ENCODE peak calls at places on chromosomes 7 and 10, in nine cellular contexts. X is AG04450; W is aorta; V is HFF-Myc; B is CD8-positive, alpha-beta memory T cell; F is CD4-positive, alpha-beta memory T cell; G is HL-60; I is fibroblast of lung; A is fibroblast of mammary gland. H is an unnamed sample.

GRCh38 chr10:127881262-127881661 is 11.5 kb downstream of the CLRN3 start:
- DNase-seq in A (no peak), X (no peak), G (no peak), V (no peak), F (no peak), I (no peak), B (no peak), W (no peak), H (no peak)

GRCh38 chr7:143205560-143206293 is 16.1 kb upstream of the TAS2R40 start:
- DNase-seq in X (no peak), F (peak), W (no peak), I (no peak), V (no peak), A (no peak), B (no peak), G (peak), H (peak)

GRCh38 chr7:70539196-70539595 is 592.7 kb upstream of the GALNT17 start:
- DNase-seq in W (no peak), B (no peak), X (no peak), V (no peak), G (no peak), F (no peak), I (no peak), A (no peak), H (no peak)

GRCh38 chr7:2567663-2568238 is 9.0 kb downstream of the IQCE start:
- DNase-seq in V (no peak), W (peak), I (peak), X (no peak), G (no peak), A (peak), B (no peak), F (no peak), H (peak)

GRCh38 chr7:139777304-139777890 is 401 bp downstream of the HIPK2 start:
- DNase-seq in F (peak), G (peak), V (no peak), B (peak), W (peak), A (no peak), I (no peak), X (no peak), H (no peak)

GRCh38 chr7:50664461-50664922 is 99.3 kb upstream of the DDC start:
- DNase-seq in I (peak), B (peak), G (no peak), A (peak), F (no peak), V (no peak), W (peak), X (no peak), H (peak)

GRCh38 chr10:116195039-116195438 is 78.0 kb downstream of the GFRA1 start:
- DNase-seq in A (no peak), I (no peak), W (no peak), V (no peak), X (no peak), B (no peak), F (no peak), G (no peak), H (no peak)

GRCh38 chr10:95526066-95526465 is 35.1 kb downstream of the SORBS1 start:
- DNase-seq in A (no peak), I (no peak), W (no peak), G (no peak), F (no peak), B (no peak), V (no peak), X (no peak), H (no peak)

GRCh38 chr7:55526770-55527169 is 45.5 kb downstream of the VOPP1 start:
- DNase-seq in F (no peak), X (no peak), B (no peak), I (no peak), W (no peak), V (no peak), G (peak), A (no peak), H (no peak)

GRCh38 chr7:29035044-29035740 is 77.1 kb upstream of the TRIL start:
- DNase-seq in G (no peak), A (peak), W (no peak), B (no peak), I (peak), V (no peak), X (no peak), F (no peak), H (peak)

GRCh38 chr7:27245124-27245797 is 2.7 kb downstream of the EVX1 start:
- DNase-seq in I (no peak), B (no peak), W (no peak), V (no peak), G (no peak), F (no peak), A (no peak), X (no peak), H (no peak)

GRCh38 chr7:41911792-41912191 is 208.9 kb upstream of the INHBA start:
- DNase-seq in G (no peak), W (no peak), A (peak), X (no peak), V (no peak), B (no peak), F (no peak), I (peak), H (peak)

GRCh38 chr7:41999736-42000283 is 237.2 kb downstream of the GLI3 start:
- DNase-seq in G (no peak), W (no peak), I (no peak), X (no peak), A (no peak), B (no peak), V (no peak), F (no peak), H (no peak)

GRCh38 chr10:28530751-28531150 is 2.2 kb upstream of the WAC start:
- DNase-seq in B (no peak), G (no peak), F (no peak), W (no peak), X (no peak), V (no peak), I (no peak), A (peak), H (no peak)

GRCh38 chr10:6019796-6020195 is 42.4 kb downstream of the IL2RA start:
- DNase-seq in B (no peak), A (no peak), I (no peak), F (no peak), G (no peak), W (no peak), V (no peak), X (no peak), H (no peak)

GRCh38 chr7:159004411-159004810 is 140.3 kb downstream of the VIPR2 start:
- DNase-seq in G (no peak), X (no peak), I (no peak), A (no peak), W (no peak), B (no peak), F (no peak), V (no peak), H (no peak)

GRCh38 chr7:32905175-32905662 is 13.7 kb upstream of the KBTBD2 start:
- DNase-seq in I (peak), F (peak), X (no peak), B (peak), W (no peak), G (no peak), V (peak), A (peak), H (peak)
- H3K4me3 ChIP-seq in I (peak), F (no peak), X (peak), B (peak), W (no peak), G (no peak), V (peak), A (peak), H (peak)

DNA sequence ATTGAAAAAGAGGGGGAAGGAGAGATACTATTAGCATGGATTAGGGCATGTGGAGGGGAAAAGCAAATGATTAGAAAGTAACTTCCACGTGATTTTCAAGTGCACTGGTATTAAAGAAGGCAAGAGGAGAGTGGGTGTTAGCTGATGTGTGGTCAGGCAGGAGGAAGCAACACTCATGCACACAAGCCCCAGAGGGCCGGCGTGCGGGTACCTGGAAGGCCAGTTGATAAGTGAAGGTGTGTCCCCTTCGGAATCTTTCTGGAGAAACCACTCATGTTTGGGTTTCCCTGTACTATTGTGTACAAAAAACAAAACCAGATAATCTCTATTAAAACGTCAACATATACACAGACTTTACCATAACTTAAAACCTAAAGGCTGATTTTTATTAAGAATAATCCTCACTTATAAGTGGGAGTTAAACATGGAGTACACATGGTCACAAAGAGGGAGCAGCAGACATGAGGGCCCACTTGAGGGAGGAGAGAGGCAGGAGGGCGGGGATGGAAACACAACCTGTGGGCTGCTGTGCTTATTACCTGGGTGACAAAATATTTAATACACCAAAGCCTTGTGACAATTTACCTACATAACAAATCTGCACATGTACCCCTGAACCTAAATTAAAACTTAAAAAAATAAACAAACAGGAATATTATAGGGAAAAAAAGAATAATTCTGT is 98.9 kb downstream of the SVIL start:
- DNase-seq in X (no peak), W (no peak), I (no peak), F (no peak), G (no peak), A (no peak), V (no peak), B (no peak), H (no peak)
- H3K4me3 ChIP-seq in X (peak), W (no peak), I (peak), F (no peak), G (no peak), A (no peak), V (no peak), B (no peak), H (peak)

GRCh38 chr10:72274213-72274729 is 547 bp downstream of the DDIT4 start:
- DNase-seq in X (no peak), B (no peak), V (no peak), W (peak), A (no peak), I (no peak), G (no peak), F (no peak), H (no peak)

GRCh38 chr10:72276421-72277339 is 3.0 kb downstream of the DDIT4 start:
- DNase-seq in A (peak), X (no peak), I (peak), G (no peak), W (no peak), B (no peak), V (no peak), F (no peak), H (peak)

GRCh38 chr10:72276013-72276387 is 2.3 kb downstream of the DDIT4 start:
- DNase-seq in I (peak), A (peak), V (no peak), W (no peak), G (no peak), B (no peak), X (no peak), F (peak), H (peak)

GRCh38 chr10:72274730-72275350 is 1.1 kb downstream of the DDIT4 start:
- DNase-seq in F (peak), I (peak), W (peak), A (peak), B (peak), V (no peak), G (peak), X (no peak), H (peak)

DNA sequence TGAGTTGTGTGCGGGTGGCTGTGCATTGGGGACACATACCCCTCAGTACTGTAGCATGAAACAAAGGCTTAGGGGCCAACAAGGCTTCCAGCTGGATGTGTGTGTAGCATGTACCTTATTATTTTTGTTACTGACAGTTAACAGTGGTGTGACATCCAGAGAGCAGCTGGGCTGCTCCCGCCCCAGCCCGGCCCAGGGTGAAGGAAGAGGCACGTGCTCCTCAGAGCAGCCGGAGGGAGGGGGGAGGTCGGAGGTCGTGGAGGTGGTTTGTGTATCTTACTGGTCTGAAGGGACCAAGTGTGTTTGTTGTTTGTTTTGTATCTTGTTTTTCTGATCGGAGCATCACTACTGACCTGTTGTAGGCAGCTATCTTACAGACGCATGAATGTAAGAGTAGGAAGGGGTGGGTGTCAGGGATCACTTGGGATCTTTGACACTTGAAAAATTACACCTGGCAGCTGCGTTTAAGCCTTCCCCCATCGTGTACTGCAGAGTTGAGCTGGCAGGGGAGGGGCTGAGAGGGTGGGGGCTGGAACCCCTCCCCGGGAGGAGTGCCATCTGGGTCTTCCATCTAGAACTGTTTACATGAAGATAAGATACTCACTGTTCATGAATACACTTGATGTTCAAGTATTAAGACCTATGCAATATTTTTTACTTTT is 1.8 kb downstream of the DDIT4 start:
- DNase-seq in B (no peak), F (no peak), V (no peak), A (peak), X (no peak), G (no peak), I (peak), W (no peak), H (peak)
- H3K4me3 ChIP-seq in B (peak), F (peak), V (peak), A (peak), X (peak), G (peak), I (peak), W (no peak), H (peak)

GRCh38 chr7:122438492-122438891 is 133.9 kb upstream of the FEZF1 start:
- DNase-seq in B (no peak), G (no peak), W (no peak), X (no peak), A (no peak), F (no peak), V (no peak), I (no peak), H (no peak)

GRCh38 chr7:122433765-122434164 is 129.2 kb upstream of the FEZF1 start:
- DNase-seq in W (no peak), B (no peak), F (no peak), X (no peak), G (no peak), V (no peak), A (no peak), I (no peak), H (no peak)

GRCh38 chr7:122442929-122443328 is 138.4 kb upstream of the FEZF1 start:
- DNase-seq in X (no peak), F (no peak), V (no peak), I (no peak), W (no peak), A (no peak), G (no peak), B (no peak), H (no peak)

DNA sequence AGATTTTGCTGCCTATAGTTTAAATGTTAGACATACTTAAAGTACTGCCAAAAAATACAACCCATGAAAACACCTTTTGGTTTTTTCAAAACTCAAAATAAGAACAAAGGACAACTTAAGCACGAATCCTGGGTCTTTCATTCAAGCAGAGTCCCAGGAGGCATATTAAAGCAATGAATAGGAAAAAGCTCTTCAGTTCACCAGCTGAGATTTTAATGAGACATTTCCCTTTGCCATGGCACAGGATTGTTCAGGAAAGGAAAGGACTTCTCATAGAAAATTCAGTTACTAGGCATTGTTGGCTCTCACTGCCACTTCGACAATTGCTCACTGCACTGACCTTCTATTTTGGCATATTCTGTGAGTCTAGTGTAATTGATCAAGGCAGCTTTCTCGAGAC is 133.5 kb upstream of the FEZF1 start:
- DNase-seq in F (no peak), W (no peak), B (no peak), X (no peak), A (no peak), V (no peak), I (no peak), G (no peak), H (no peak)
- H3K4me3 ChIP-seq in F (no peak), W (no peak), B (no peak), X (no peak), A (no peak), V (no peak), I (no peak), G (no peak), H (no peak)

GRCh38 chr7:100627238-100627549 is 14.2 kb downstream of the TFR2 start:
- DNase-seq in W (no peak), F (no peak), I (no peak), X (no peak), G (no peak), V (no peak), B (no peak), A (no peak), H (no peak)
- H3K4me3 ChIP-seq in W (no peak), F (no peak), I (no peak), X (no peak), G (peak), V (peak), B (peak), A (no peak), H (no peak)

GRCh38 chr7:82226191-82226590 is 217.4 kb downstream of the CACNA2D1 start:
- DNase-seq in B (no peak), F (no peak), V (no peak), I (no peak), X (no peak), W (no peak), G (no peak), A (no peak), H (no peak)

GRCh38 chr7:82223580-82223979 is 220.0 kb downstream of the CACNA2D1 start:
- DNase-seq in W (no peak), B (no peak), G (no peak), I (no peak), V (no peak), X (no peak), F (no peak), A (no peak), H (no peak)

GRCh38 chr7:82230826-82231581 is 212.6 kb downstream of the CACNA2D1 start:
- DNase-seq in W (no peak), F (no peak), A (no peak), B (no peak), X (no peak), I (no peak), V (no peak), G (no peak), H (no peak)

GRCh38 chr7:82234457-82235049 is 209.0 kb downstream of the CACNA2D1 start:
- DNase-seq in X (peak), W (no peak), I (peak), G (no peak), B (no peak), V (peak), A (peak), F (no peak), H (peak)

DNA sequence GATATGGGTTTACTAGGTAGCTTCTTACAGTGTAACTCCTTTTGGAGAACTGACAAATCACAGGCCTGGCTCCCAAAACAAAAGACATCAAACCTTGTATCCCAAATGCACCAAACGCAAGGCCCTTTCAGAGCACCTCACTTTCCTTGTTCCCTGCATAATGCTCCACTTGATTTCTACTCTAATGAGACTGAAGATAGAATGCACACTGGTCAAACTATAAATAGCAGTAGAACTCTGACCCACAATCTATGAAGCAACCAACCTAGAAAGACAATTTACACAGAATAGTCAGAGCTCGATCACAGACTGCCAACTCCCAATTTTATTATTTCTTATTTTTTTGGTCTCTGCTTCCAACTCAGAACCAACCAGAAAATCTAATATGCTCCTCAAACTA is 214.4 kb downstream of the CACNA2D1 start:
- DNase-seq in F (no peak), I (no peak), A (no peak), V (no peak), B (no peak), G (no peak), W (no peak), X (no peak), H (no peak)
- H3K4me3 ChIP-seq in F (no peak), I (no peak), A (no peak), V (no peak), B (no peak), G (no peak), W (no peak), X (no peak), H (no peak)

GRCh38 chr7:81120141-81120540 is 201.3 kb upstream of the SEMA3C start:
- DNase-seq in V (no peak), F (no peak), I (no peak), G (no peak), B (no peak), A (no peak), X (no peak), W (no peak), H (no peak)
- H3K4me3 ChIP-seq in V (no peak), F (no peak), I (no peak), G (no peak), B (no peak), A (no peak), X (no peak), W (no peak), H (no peak)

DNA sequence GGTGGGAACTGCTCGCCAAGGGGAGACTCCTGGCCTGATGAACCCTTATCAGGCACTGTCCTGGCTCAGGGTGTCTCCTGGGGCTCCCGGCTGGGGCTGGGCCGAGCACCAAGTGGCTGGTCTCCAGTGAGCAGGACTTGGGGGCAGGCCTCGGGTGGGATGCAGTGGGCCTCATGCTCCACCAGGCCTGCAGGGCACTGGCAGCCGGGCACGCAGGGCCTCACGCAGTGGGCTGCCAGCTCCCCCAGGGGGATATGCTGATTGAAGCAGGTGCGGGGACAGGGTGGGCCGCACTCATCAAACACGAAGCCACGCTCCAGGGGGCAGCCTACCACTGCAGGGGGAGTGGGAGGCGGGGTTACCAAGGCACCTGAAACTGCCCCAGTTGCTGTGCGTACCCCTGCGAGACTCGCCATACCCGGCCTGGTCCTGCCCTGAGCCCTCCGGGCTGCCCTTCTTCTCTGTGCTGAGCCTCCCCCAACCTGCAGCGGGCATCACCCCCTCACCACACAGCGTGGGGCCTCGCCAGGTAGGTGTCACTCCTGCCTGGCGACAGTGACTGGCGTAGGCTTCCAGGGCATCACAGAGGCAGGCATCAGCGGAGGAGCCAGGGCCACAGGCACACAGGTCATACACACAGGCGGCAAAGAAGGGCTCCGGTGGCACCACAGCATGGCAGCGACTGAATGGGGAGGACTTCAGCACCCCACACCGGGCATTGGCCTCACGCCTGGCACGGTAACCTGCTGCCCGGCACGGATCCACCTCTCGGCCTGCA is 14.5 kb downstream of the ATP6V1F start:
- DNase-seq in B (peak), F (no peak), G (no peak), A (no peak), I (no peak), X (no peak), V (no peak), W (peak), H (no peak)
- H3K4me3 ChIP-seq in B (no peak), F (no peak), G (no peak), A (no peak), I (no peak), X (no peak), V (no peak), W (no peak), H (no peak)

H was measured in fibroblast of pulmonary artery.